ENCODE peak calls at places on chromosomes 1 and 21, in eight cellular contexts. W is hepatocyte, E is GM23338, F is neural progenitor cell, N is PC-3, B is MM.1S, M is HCT116, H is SK-N-SH. T is an unnamed sample.

GRCh38 chr1:233569636-233570035 is 44.3 kb upstream of the KCNK1 start:
- DNase-seq in W (no peak), E (no peak), F (no peak), N (peak), B (no peak), M (no peak), H (no peak), T (no peak)

GRCh38 chr1:165495811-165496143 is 48.0 kb upstream of the LRRC52 start:
- DNase-seq in W (no peak), E (no peak), F (no peak), N (no peak), B (no peak), M (no peak), H (no peak), T (no peak)

GRCh38 chr1:76868154-76868882 is 1.0 kb downstream of the ST6GALNAC5 start:
- DNase-seq in W (peak), E (peak), F (peak), N (peak), B (peak), M (no peak), H (peak), T (no peak)

GRCh38 chr1:204194771-204195170 is 1.5 kb downstream of the KISS1 start:
- DNase-seq in W (no peak), E (peak), F (no peak), N (no peak), B (no peak), M (no peak), H (no peak), T (no peak)

GRCh38 chr1:231590453-231591198 is 36.0 kb upstream of the DISC1 start:
- DNase-seq in W (peak), E (peak), F (peak), N (peak), B (peak), M (peak), H (peak), T (peak)

GRCh38 chr1:208821939-208822338 is 577.8 kb upstream of the PLXNA2 start:
- DNase-seq in W (no peak), E (no peak), F (no peak), N (no peak), B (no peak), M (no peak), H (no peak), T (no peak)

GRCh38 chr21:29719561-29719960 is 220.2 kb downstream of the GRIK1 start:
- DNase-seq in W (no peak), E (no peak), F (no peak), N (no peak), B (no peak), M (no peak), H (peak), T (no peak)

GRCh38 chr1:1233567-1233892 is 1.5 kb downstream of the B3GALT6 start:
- DNase-seq in W (no peak), E (no peak), F (no peak), N (peak), B (no peak), M (no peak), H (no peak), T (no peak)

GRCh38 chr1:214993419-214993818 is 89.1 kb upstream of the KCNK2 start:
- DNase-seq in W (no peak), E (no peak), F (no peak), N (no peak), B (no peak), M (no peak), H (no peak), T (no peak)

GRCh38 chr1:181089777-181090505 is 1.4 kb downstream of the IER5 start:
- DNase-seq in W (peak), E (peak), F (peak), N (peak), B (peak), M (no peak), H (peak), T (peak)

GRCh38 chr1:169884616-169885015 is 9.1 kb downstream of the SCYL3 start:
- DNase-seq in W (no peak), E (no peak), F (no peak), N (no peak), B (no peak), M (no peak), H (no peak), T (no peak)

GRCh38 chr1:85502171-85502570 is 37.2 kb upstream of the DDAH1 start:
- DNase-seq in W (no peak), E (no peak), F (no peak), N (no peak), B (no peak), M (no peak), H (no peak), T (no peak)

GRCh38 chr1:164380893-164381292 is 178.1 kb upstream of the PBX1 start:
- DNase-seq in W (no peak), E (no peak), F (no peak), N (peak), B (no peak), M (peak), H (no peak), T (no peak)

GRCh38 chr21:45423201-45423955 is 18.4 kb downstream of the COL18A1 start:
- DNase-seq in W (no peak), E (no peak), F (no peak), N (no peak), B (no peak), M (no peak), H (no peak), T (no peak)

GRCh38 chr1:44276006-44276405 is 62.7 kb downstream of the DMAP1 start:
- DNase-seq in W (no peak), E (peak), F (no peak), N (no peak), B (no peak), M (no peak), H (no peak), T (peak)

GRCh38 chr1:107474877-107475612 is 334.2 kb downstream of the NTNG1 start:
- DNase-seq in W (no peak), E (no peak), F (peak), N (peak), B (no peak), M (no peak), H (no peak), T (no peak)

GRCh38 chr1:216903389-216903754 is 180.1 kb upstream of the ESRRG start:
- DNase-seq in W (peak), E (no peak), F (no peak), N (peak), B (no peak), M (no peak), H (no peak), T (no peak)

GRCh38 chr1:155226910-155227260 is 18.4 kb downstream of the MTX1 start:
- DNase-seq in W (peak), E (peak), F (peak), N (peak), B (peak), M (no peak), H (peak), T (peak)

GRCh38 chr1:91687452-91687851 is 186.8 kb downstream of the CDC7 start:
- DNase-seq in W (no peak), E (no peak), F (no peak), N (peak), B (no peak), M (no peak), H (no peak), T (no peak)

GRCh38 chr21:29125199-29125598 is 5.2 kb upstream of the MAP3K7CL start:
- DNase-seq in W (no peak), E (no peak), F (no peak), N (no peak), B (peak), M (no peak), H (no peak), T (peak)

GRCh38 chr1:76140227-76140626 is 65.7 kb downstream of the ST6GALNAC3 start:
- DNase-seq in W (no peak), E (peak), F (no peak), N (no peak), B (no peak), M (no peak), H (no peak), T (no peak)

GRCh38 chr1:22839806-22840205 is 129.2 kb downstream of the EPHB2 start:
- DNase-seq in W (no peak), E (no peak), F (no peak), N (no peak), B (no peak), M (no peak), H (no peak), T (no peak)

GRCh38 chr1:29682918-29683314 is 446.6 kb downstream of the PTPRU start:
- DNase-seq in W (peak), E (no peak), F (no peak), N (peak), B (no peak), M (no peak), H (peak), T (no peak)

GRCh38 chr1:41356752-41357151 is 4.5 kb upstream of the FOXO6 start:
- DNase-seq in W (no peak), E (no peak), F (peak), N (no peak), B (no peak), M (no peak), H (no peak), T (no peak)

GRCh38 chr1:169483500-169483966 is 2.2 kb downstream of the SLC19A2 start:
- DNase-seq in W (peak), E (no peak), F (no peak), N (peak), B (no peak), M (no peak), H (no peak), T (no peak)

GRCh38 chr1:54885863-54886723 is 902 bp downstream of the DHCR24 start:
- DNase-seq in W (peak), E (peak), F (peak), N (peak), B (no peak), M (peak), H (peak), T (peak)

GRCh38 chr1:7587726-7588456 is 183.2 kb upstream of the VAMP3 start:
- DNase-seq in W (no peak), E (no peak), F (no peak), N (no peak), B (no peak), M (no peak), H (peak), T (no peak)

GRCh38 chr1:7121622-7121988 is 336.4 kb downstream of the CAMTA1 start:
- DNase-seq in W (no peak), E (no peak), F (no peak), N (no peak), B (no peak), M (no peak), H (no peak), T (no peak)

GRCh38 chr1:43056981-43057391 is 98.3 kb upstream of the SLC2A1 start:
- DNase-seq in W (peak), E (no peak), F (no peak), N (no peak), B (no peak), M (no peak), H (no peak), T (no peak)

GRCh38 chr1:101506541-101507164 is 269.8 kb downstream of the S1PR1 start:
- DNase-seq in W (peak), E (peak), F (peak), N (peak), B (peak), M (peak), H (peak), T (peak)

GRCh38 chr1:219322766-219323165 is 149.1 kb downstream of the LYPLAL1 start:
- DNase-seq in W (no peak), E (no peak), F (no peak), N (no peak), B (no peak), M (no peak), H (no peak), T (no peak)

GRCh38 chr1:16461681-16462080 is 21.2 kb downstream of the NECAP2 start:
- DNase-seq in W (no peak), E (no peak), F (no peak), N (no peak), B (no peak), M (no peak), H (no peak), T (no peak)

GRCh38 chr1:214505134-214505533 is 46.3 kb downstream of the PTPN14 start:
- DNase-seq in W (peak), E (peak), F (no peak), N (peak), B (no peak), M (no peak), H (no peak), T (no peak)

GRCh38 chr1:41900611-41901444 is 17.9 kb downstream of the HIVEP3 start:
- DNase-seq in W (peak), E (no peak), F (no peak), N (peak), B (no peak), M (no peak), H (no peak), T (no peak)

GRCh38 chr1:62924983-62925790 is 141.3 kb downstream of the ATG4C start:
- DNase-seq in W (no peak), E (no peak), F (no peak), N (no peak), B (no peak), M (no peak), H (no peak), T (no peak)

GRCh38 chr1:26132128-26132824 is 20.7 kb downstream of the PDIK1L start:
- DNase-seq in W (no peak), E (peak), F (no peak), N (peak), B (no peak), M (no peak), H (no peak), T (no peak)

GRCh38 chr1:164310166-164310565 is 248.8 kb upstream of the PBX1 start:
- DNase-seq in W (no peak), E (no peak), F (no peak), N (no peak), B (no peak), M (no peak), H (no peak), T (no peak)

GRCh38 chr1:145955436-145955835 is 2.4 kb downstream of the LIX1L start:
- DNase-seq in W (no peak), E (no peak), F (no peak), N (no peak), B (no peak), M (no peak), H (no peak), T (no peak)

GRCh38 chr1:145958734-145959133 is 917 bp upstream of the LIX1L start:
- DNase-seq in W (no peak), E (no peak), F (no peak), N (no peak), B (no peak), M (no peak), H (no peak), T (no peak)

GRCh38 chr1:145956776-145957442 is 908 bp downstream of the LIX1L start:
- DNase-seq in W (peak), E (no peak), F (no peak), N (no peak), B (no peak), M (no peak), H (no peak), T (peak)

GRCh38 chr1:145957443-145958319 is at the start of gene LIX1L:
- DNase-seq in W (peak), E (peak), F (peak), N (peak), B (peak), M (peak), H (peak), T (peak)

DNA sequence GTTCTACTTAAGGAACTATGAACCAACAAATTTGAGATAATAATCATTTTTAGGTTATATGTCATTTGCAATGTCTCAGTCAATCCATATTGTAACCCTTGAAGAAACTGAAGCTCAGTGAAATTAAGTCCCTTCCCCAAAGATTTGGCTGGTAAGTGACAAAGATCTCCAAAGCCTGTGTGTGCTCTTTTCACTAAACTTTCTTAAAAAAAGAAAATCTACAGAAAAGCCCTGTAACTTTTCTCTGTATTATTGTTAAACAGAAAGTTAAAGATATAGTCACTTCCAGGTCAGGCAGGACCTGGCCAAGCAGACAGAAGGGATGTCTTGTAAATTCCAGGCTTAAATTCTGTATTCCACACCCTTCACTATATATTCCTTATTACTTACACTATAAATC is 1.5 kb downstream of the LIX1L start:
- DNase-seq in W (no peak), E (no peak), F (no peak), N (no peak), B (no peak), M (no peak), H (no peak), T (no peak)
- TF ChIP-seq CTCF in W (no peak), E (no peak), F (no peak), N (no peak), B (no peak), M (no peak), H (no peak), T (no peak)

GRCh38 chr1:32871364-32872188 is 864 bp upstream of the FNDC5 start:
- DNase-seq in W (no peak), E (peak), F (peak), N (no peak), B (no peak), M (no peak), H (no peak), T (no peak)

GRCh38 chr1:32868806-32869455 is 1.8 kb downstream of the FNDC5 start:
- DNase-seq in W (no peak), E (no peak), F (no peak), N (no peak), B (no peak), M (no peak), H (no peak), T (no peak)

GRCh38 chr1:32869844-32870614 is 683 bp downstream of the FNDC5 start:
- DNase-seq in W (no peak), E (no peak), F (no peak), N (no peak), B (no peak), M (no peak), H (no peak), T (no peak)

GRCh38 chr1:32872189-32872898 is 1.6 kb upstream of the FNDC5 start:
- DNase-seq in W (peak), E (peak), F (peak), N (peak), B (peak), M (no peak), H (peak), T (peak)

DNA sequence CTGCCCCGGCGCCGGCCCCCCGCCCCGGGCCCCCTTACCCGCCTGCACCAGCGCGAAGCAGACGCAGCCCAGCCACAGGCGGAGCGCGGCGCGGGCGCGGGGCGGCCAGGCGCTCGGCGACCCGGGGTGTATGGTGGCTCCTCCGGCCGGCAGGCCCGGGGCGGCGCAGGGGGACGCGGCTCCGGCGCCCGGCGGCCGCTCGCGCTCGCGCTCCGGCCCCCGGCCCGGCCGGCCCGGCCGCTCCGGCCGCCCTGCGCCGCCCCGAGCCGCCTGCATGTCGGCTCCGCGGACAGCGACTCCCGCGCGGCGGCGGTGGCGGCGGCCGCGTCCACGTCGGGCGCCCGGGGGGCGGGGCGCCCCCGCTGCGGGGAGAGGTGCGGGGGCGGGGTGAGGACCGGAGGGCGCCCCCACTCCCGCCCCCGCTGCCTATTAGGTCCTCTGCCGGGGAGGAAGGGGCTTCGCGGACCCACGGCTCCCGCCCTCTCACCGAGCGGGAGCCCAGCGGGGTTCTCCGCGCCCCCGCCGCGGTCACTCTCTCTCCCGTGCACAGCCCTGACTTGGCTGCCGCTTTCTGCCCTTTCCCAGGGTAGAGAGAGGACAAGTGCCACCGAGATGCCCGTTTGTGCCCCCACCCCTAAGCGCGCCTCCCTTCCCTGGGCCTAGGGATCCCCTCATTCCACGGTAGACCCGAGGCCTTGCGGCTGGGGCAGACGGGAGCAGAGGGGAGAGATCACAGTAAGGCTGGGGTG is at the start of gene FNDC5:
- DNase-seq in W (peak), E (peak), F (peak), N (no peak), B (no peak), M (no peak), H (peak), T (no peak)
- TF ChIP-seq EZH2phosphoT487 in W (no peak), E (no peak), F (no peak), N (no peak), B (no peak), M (no peak), H (no peak), T (no peak)

GRCh38 chr1:151401125-151401788 is 1.9 kb downstream of the PSMB4 start:
- DNase-seq in W (no peak), E (no peak), F (no peak), N (peak), B (no peak), M (no peak), H (no peak), T (no peak)

GRCh38 chr1:151402764-151403163 is 3.4 kb downstream of the PSMB4 start:
- DNase-seq in W (no peak), E (no peak), F (no peak), N (no peak), B (no peak), M (no peak), H (no peak), T (no peak)

GRCh38 chr1:151405167-151405951 is 6.0 kb downstream of the PSMB4 start:
- DNase-seq in W (no peak), E (no peak), F (no peak), N (no peak), B (no peak), M (no peak), H (no peak), T (no peak)

GRCh38 chr1:151401860-151402259 is 2.5 kb downstream of the PSMB4 start:
- DNase-seq in W (no peak), E (no peak), F (no peak), N (no peak), B (no peak), M (no peak), H (no peak), T (no peak)

DNA sequence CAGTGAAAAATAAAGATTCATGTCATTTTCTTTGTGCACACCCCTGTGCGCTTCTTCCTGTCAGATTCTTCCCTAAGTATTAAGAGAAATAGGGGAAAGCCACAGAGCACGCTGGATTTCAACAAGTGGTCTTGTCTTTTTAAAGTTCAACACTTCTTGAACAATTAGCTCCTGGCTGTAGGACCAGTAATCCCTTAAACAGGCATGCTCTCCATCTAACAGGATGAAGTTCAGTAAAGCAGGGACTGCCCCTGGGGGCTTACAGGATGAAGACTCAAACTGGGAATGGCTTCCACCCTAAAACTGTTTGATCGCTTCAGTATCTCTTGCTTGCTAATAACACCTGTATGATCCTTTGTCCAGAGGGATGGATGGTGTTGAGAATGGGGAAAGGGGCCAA is 4.2 kb downstream of the PSMB4 start:
- DNase-seq in W (no peak), E (no peak), F (no peak), N (no peak), B (no peak), M (no peak), H (no peak), T (no peak)
- H3K27ac ChIP-seq in W (no peak), E (no peak), F (peak), N (no peak), B (no peak), M (no peak), H (no peak), T (no peak)

GRCh38 chr21:34986561-34987533 is 62.3 kb downstream of the RUNX1 start:
- DNase-seq in W (peak), E (peak), F (peak), N (peak), B (peak), M (peak), H (no peak), T (no peak)
- TF ChIP-seq CTCF in W (no peak), E (no peak), F (no peak), N (peak), B (no peak), M (no peak), H (peak), T (no peak)

GRCh38 chr1:227729881-227730629 is 5.0 kb downstream of the JMJD4 start:
- DNase-seq in W (peak), E (peak), F (peak), N (peak), B (peak), M (peak), H (peak), T (peak)
- TF ChIP-seq EZH2phosphoT487 in W (no peak), E (no peak), F (no peak), N (no peak), B (no peak), M (no peak), H (no peak), T (no peak)